ENCODE peak calls at places on chromosomes 11 and 22, in six cellular contexts. I is fibroblast of the conjunctiva, N is B cell, G is hippocampal formation, P is type B pancreatic cell, J is ACHN. M is an unnamed sample.

GRCh38 chr11:62593434-62594044 is 2.2 kb upstream of the TUT1 start:
- DNase-seq in I (no peak), N (peak; percentile 75), G (peak; percentile 63), P (no peak), J (peak; percentile 77), M (peak; percentile 69)

GRCh38 chr11:31830406-31830805 is 19.3 kb upstream of the PAX6 start:
- DNase-seq in I (no peak), N (no peak), G (no peak), P (no peak), J (no peak), M (no peak)

GRCh38 chr11:116887909-116888556 is 50.6 kb upstream of the APOA1 start:
- DNase-seq in I (no peak), N (no peak), G (no peak), P (no peak), J (no peak), M (no peak)

GRCh38 chr11:36326524-36327419 is 30.7 kb downstream of the PRR5L start:
- DNase-seq in I (no peak), N (peak; percentile 33), G (no peak), P (no peak), J (no peak), M (no peak)

GRCh38 chr11:128695539-128696221 is 1.8 kb downstream of the FLI1 start:
- DNase-seq in I (no peak), N (peak; percentile 67), G (no peak), P (no peak), J (no peak), M (no peak)

GRCh38 chr22:22818861-22819855 is 68.5 kb upstream of the IGLL5 start:
- DNase-seq in I (no peak), N (no peak), G (no peak), P (peak; percentile 57), J (no peak), M (no peak)

GRCh38 chr11:78363018-78363619 is 54.5 kb downstream of the GAB2 start:
- DNase-seq in I (no peak), N (no peak), G (no peak), P (no peak), J (no peak), M (no peak)

GRCh38 chr11:2376751-2377451 is at the start of gene CD81:
- DNase-seq in I (no peak), N (peak; percentile 82), G (peak; percentile 59), P (no peak), J (peak; percentile 25), M (peak; percentile 63)

GRCh38 chr11:34242037-34242625 is 115.7 kb downstream of the ABTB2 start:
- DNase-seq in I (no peak), N (peak; percentile 20), G (no peak), P (no peak), J (peak; percentile 82), M (no peak)

GRCh38 chr11:134126197-134126822 is 57.4 kb downstream of the JAM3 start:
- DNase-seq in I (peak; percentile 29), N (no peak), G (peak; percentile 66), P (no peak), J (no peak), M (no peak)

GRCh38 chr11:128621491-128622136 is 34.3 kb upstream of the ETS1 start:
- DNase-seq in I (peak; percentile 75), N (no peak), G (no peak), P (no peak), J (no peak), M (no peak)

GRCh38 chr11:3121931-3122774 is 43.0 kb downstream of the OSBPL5 start:
- DNase-seq in I (no peak), N (no peak), G (no peak), P (no peak), J (no peak), M (peak; percentile 10)

GRCh38 chr11:130872961-130873360 is 43.3 kb downstream of the SNX19 start:
- DNase-seq in I (no peak), N (no peak), G (no peak), P (no peak), J (no peak), M (no peak)

GRCh38 chr22:28903080-28903479 is 19.7 kb downstream of the ZNRF3 start:
- DNase-seq in I (no peak), N (no peak), G (no peak), P (no peak), J (no peak), M (no peak)